ENCODE peak calls at places on chromosomes 3 and 15, in five cellular contexts. V, U, P, E and S are unnamed samples. For H3K9me3, the result is how much of the 10 kb centered on the place peaks cover.

GRCh38 chr15:89489376-89489775 is 7.0 kb downstream of the RHCG start:
- DNase-seq in U (no peak), P (no peak), E (no peak), V (no peak), S (no peak)

GRCh38 chr15:89400121-89400996 is 65.7 kb upstream of the POLG start:
- DNase-seq in P (no peak), V (peak), E (no peak), U (no peak), S (no peak)

GRCh38 chr3:8595252-8595934 is 49.2 kb downstream of the SSUH2 start:
- DNase-seq in P (no peak), V (no peak), E (no peak), U (no peak), S (no peak)

GRCh38 chr15:85865070-85865684 is 70.5 kb upstream of the KLHL25 start:
- DNase-seq in V (peak), P (peak), U (no peak), E (peak), S (no peak)

GRCh38 chr3:59433546-59433945 is 383.7 kb upstream of the CFAP20DC start:
- DNase-seq in P (no peak), U (no peak), E (no peak), V (no peak), S (no peak)

GRCh38 chr3:188595890-188596376 is 442.0 kb downstream of the LPP start:
- DNase-seq in E (no peak), P (no peak), U (no peak), V (no peak), S (peak)

GRCh38 chr15:65079580-65079979 is 3.0 kb downstream of the KBTBD13 start:
- DNase-seq in E (no peak), V (no peak), U (no peak), P (no peak), S (no peak)

GRCh38 chr3:11385329-11385728 is 113.1 kb downstream of the ATG7 start:
- DNase-seq in U (no peak), E (peak), V (peak), P (no peak), S (no peak)

GRCh38 chr3:155370198-155370597 is 76.7 kb upstream of the STRIT1 start:
- DNase-seq in P (no peak), V (no peak), U (no peak), E (no peak), S (no peak)

GRCh38 chr15:84400820-84401219 is 165.2 kb downstream of the GOLGA6L4 start:
- DNase-seq in U (no peak), P (no peak), V (no peak), E (no peak), S (no peak)

GRCh38 chr15:76983588-76984379 is 11.1 kb upstream of the PSTPIP1 start:
- DNase-seq in V (no peak), E (no peak), U (no peak), P (no peak), S (no peak)

GRCh38 chr15:45550436-45550835 is 27.9 kb upstream of the SLC30A4 start:
- DNase-seq in P (no peak), E (no peak), U (no peak), V (no peak), S (no peak)

GRCh38 chr3:122668930-122669730 is 11.5 kb upstream of the PARP14 start:
- DNase-seq in V (no peak), E (no peak), P (no peak), U (no peak), S (peak)

GRCh38 chr3:47646362-47646761 is 67.7 kb upstream of the CSPG5 start:
- DNase-seq in V (peak), U (no peak), E (no peak), P (no peak), S (peak)

GRCh38 chr3:119660474-119661150 is at the start of gene POPDC2:
- DNase-seq in E (no peak), P (no peak), V (peak), U (no peak), S (no peak)

GRCh38 chr3:71101581-71101980 is 481.9 kb downstream of the FOXP1 start:
- DNase-seq in P (no peak), E (peak), V (no peak), U (no peak), S (no peak)

GRCh38 chr3:14434105-14434504 is 31.7 kb downstream of the SLC6A6 start:
- DNase-seq in V (no peak), P (no peak), E (peak), U (no peak), S (no peak)

GRCh38 chr3:25094932-25095690 is 333.0 kb upstream of the RARB start:
- DNase-seq in U (no peak), P (no peak), V (no peak), E (no peak), S (no peak)

GRCh38 chr3:31039145-31039544 is 144.7 kb upstream of the GADL1 start:
- DNase-seq in V (peak), U (no peak), E (no peak), P (no peak), S (no peak)

GRCh38 chr3:154120903-154121235 is 321 bp upstream of the ARHGEF26 start:
- DNase-seq in E (no peak), V (no peak), U (no peak), P (no peak), S (no peak)

GRCh38 chr3:49554639-49555265 is 475 bp downstream of the BSN start:
- DNase-seq in V (peak), P (no peak), U (peak), E (no peak), S (no peak)

GRCh38 chr3:185900228-185900627 is 37.6 kb downstream of the TRA2B start:
- DNase-seq in V (peak), U (no peak), P (peak), E (peak), S (peak)

GRCh38 chr3:31567036-31567435 is 34.3 kb downstream of the STT3B start:
- DNase-seq in P (no peak), E (no peak), V (peak), U (no peak), S (no peak)

GRCh38 chr15:82985688-82986441 is at the start of gene RAMAC:
- DNase-seq in P (peak), V (peak), U (peak), E (peak), S (peak)

GRCh38 chr15:96703087-96703486 is 372.6 kb downstream of the NR2F2 start:
- DNase-seq in U (no peak), P (no peak), E (no peak), V (no peak), S (no peak)

DNA sequence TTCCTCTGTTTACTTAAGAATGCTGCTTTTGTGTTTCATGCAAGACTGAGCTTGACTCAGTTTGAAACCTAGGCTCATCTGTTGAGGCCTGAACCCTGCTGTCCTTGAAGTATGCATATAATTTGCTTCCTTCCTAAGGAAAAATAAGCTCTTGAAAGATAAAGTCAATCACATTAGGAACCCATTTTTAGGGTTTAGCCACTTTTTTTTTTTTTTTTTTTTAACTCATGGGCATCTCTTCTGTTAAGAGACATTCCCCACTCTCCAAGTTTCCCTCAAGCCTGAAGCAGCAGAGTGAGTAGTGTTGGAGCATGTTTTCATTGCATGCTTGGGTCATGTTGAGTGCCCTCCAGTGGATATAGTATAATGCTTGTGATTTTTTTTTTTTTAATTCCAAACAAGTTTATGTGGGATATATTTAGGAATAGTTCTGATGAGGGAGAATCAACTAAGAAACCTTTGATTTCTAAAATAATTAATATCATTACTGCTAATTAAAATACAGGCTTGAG is 3.6 kb downstream of the CTNNB1 start:
- DNase-seq in V (peak), P (no peak), E (peak), U (no peak), S (no peak)
- TF ChIP-seq CTCF in V (peak), P (peak), E (peak), U (peak), S (peak)

GRCh38 chr15:24898715-24899278 is 56.0 kb upstream of the SNRPN start:
- DNase-seq in P (no peak), U (no peak), E (no peak), V (no peak), S (no peak)

GRCh38 chr15:24901409-24901808 is 53.4 kb upstream of the SNRPN start:
- DNase-seq in U (no peak), P (no peak), E (no peak), V (no peak), S (no peak)

GRCh38 chr15:24899367-24899766 is 55.4 kb upstream of the SNRPN start:
- DNase-seq in U (no peak), V (no peak), P (no peak), E (no peak), S (no peak)
- H3K9me3 ChIP-seq in U (under half), V (under half), P (under half), E (under half), S (under half)

GRCh38 chr15:29615791-29616190 is 206.5 kb downstream of the TJP1 start:
- DNase-seq in V (no peak), U (no peak), E (no peak), P (no peak), S (no peak)

GRCh38 chr15:29612096-29612495 is 210.2 kb downstream of the TJP1 start:
- DNase-seq in U (no peak), E (peak), P (no peak), V (peak), S (peak)

GRCh38 chr15:29612701-29613100 is 209.6 kb downstream of the TJP1 start:
- DNase-seq in P (no peak), V (no peak), U (no peak), E (peak), S (no peak)

GRCh38 chr15:29616512-29616911 is 205.8 kb downstream of the TJP1 start:
- DNase-seq in P (no peak), U (no peak), V (no peak), E (peak), S (no peak)

GRCh38 chr15:29613951-29614382 is 208.3 kb downstream of the TJP1 start:
- DNase-seq in V (peak), P (no peak), E (no peak), U (no peak), S (no peak)
- TF ChIP-seq CTCF in V (peak), P (peak), E (no peak), U (no peak), S (no peak)

GRCh38 chr3:175818811-175819464 is 959.8 kb downstream of the NAALADL2 start:
- DNase-seq in P (no peak), E (no peak), U (no peak), V (no peak), S (no peak)
- H3K9me3 ChIP-seq in P (under half), E (under half), U (under half), V (under half), S (under half)

DNA sequence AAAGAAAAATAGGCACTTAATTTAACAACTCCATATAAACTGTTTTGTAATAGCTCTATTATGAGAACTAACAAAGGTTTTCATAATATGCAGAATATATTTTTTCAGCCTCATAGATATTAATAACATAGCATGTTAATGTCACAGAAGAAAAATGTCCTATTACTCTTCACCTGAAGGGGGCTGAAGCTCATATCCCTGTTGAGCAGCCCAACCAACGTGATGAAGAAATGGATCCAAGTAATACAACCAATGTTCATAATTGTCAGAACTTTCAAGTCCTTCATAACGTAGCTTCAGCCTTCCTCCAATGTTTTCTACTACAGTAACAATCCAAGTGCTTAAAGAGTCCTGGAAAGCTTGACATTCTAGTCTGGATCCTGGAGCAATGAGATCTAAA is 34.5 kb upstream of the STIMATE start:
- DNase-seq in U (no peak), E (no peak), P (no peak), V (no peak), S (no peak)
- TF ChIP-seq CTCF in U (no peak), E (no peak), P (no peak), V (no peak), S (no peak)

GRCh38 chr3:177657243-177657642 is 460.0 kb upstream of the TBL1XR1 start:
- DNase-seq in U (no peak), V (no peak), E (no peak), P (no peak), S (no peak)
- H3K9me3 ChIP-seq in U (under half), V (under half), E (under half), P (under half), S (under half)

GRCh38 chr3:126512916-126513650 is 4.5 kb downstream of the UROC1 start:
- DNase-seq in V (no peak), P (no peak), E (no peak), U (peak), S (no peak)
- TF ChIP-seq CTCF in V (no peak), P (no peak), E (no peak), U (no peak), S (no peak)

GRCh38 chr15:35871812-35872211 is 325.8 kb upstream of the DPH6 start:
- DNase-seq in V (no peak), P (no peak), E (no peak), U (no peak), S (no peak)
- H3K9me3 ChIP-seq in V (under half), P (under half), E (under half), U (under half), S (under half)

DNA sequence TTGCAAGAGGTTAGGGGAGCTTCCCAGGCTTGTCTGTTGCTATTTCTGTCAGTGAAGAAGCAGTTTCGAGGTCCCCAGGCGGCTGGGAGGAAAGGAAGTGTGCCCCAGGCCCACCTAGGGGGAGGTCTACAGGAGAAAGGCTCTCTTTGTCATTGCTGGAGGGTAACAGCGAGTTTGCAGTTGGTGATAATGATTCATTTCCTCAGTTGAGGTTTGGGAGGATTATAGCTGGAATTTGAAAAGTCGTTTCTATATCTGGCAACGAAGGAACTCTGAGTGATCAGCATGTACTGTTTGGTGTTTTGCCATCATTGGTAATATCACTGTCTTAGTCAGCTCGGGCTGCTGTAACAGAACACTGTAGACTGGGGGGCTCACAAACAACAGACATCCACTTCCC is 65.5 kb upstream of the UBE3A start:
- DNase-seq in V (peak), P (no peak), U (no peak), E (no peak), S (peak)
- TF ChIP-seq CTCF in V (no peak), P (no peak), U (no peak), E (no peak), S (no peak)

GRCh38 chr3:54240-54639 is 142.3 kb upstream of the CHL1 start:
- DNase-seq in U (no peak), V (no peak), E (no peak), P (no peak), S (no peak)
- H3K9me3 ChIP-seq in U (under half), V (under half), E (under half), P (under half), S (under half)